ENCODE peak calls at places on chromosomes 7 and 10, in ten cellular contexts. H is H1, J is SK-N-SH, V is transverse colon, U is stomach, G is endothelial cell of umbilical vein, B is prostate gland, D is sigmoid colon, O is GM23338, P is HepG2. E is an unnamed sample.

GRCh38 chr7:75985009-75985517 is 9.3 kb downstream of the TMEM120A start:
- DNase-seq in U (no peak), O (no peak), D (no peak), H (no peak), J (peak; percentile 43), B (no peak), V (no peak), P (no peak), G (no peak), E (no peak)

GRCh38 chr10:13712799-13713581 is 126.2 kb downstream of the PRPF18 start:
- DNase-seq in G (peak; percentile 96), V (peak; percentile 66), H (no peak), B (no peak), J (no peak), U (peak; percentile 49), P (no peak), O (no peak), D (peak; percentile 93), E (peak; percentile 78)

GRCh38 chr7:116465125-116465524 is 34.4 kb upstream of the CAV2 start:
- DNase-seq in P (no peak), H (no peak), V (no peak), U (no peak), D (no peak), O (peak; percentile 6), J (no peak), G (no peak), B (no peak), E (no peak)

GRCh38 chr7:122736183-122736582 is 33.5 kb upstream of the RNF148 start:
- DNase-seq in H (no peak), G (no peak), J (no peak), D (no peak), O (no peak), P (no peak), U (no peak), V (no peak), B (no peak), E (no peak)

GRCh38 chr10:7300327-7300726 is 110.5 kb downstream of the SFMBT2 start:
- DNase-seq in D (no peak), B (no peak), V (no peak), U (no peak), O (no peak), J (peak; percentile 50), H (no peak), G (no peak), P (no peak), E (no peak)

GRCh38 chr10:86167762-86168128 is 198.8 kb downstream of the GRID1 start:
- DNase-seq in O (no peak), G (no peak), H (no peak), D (peak; percentile 49), J (no peak), U (no peak), V (no peak), P (no peak), B (no peak), E (peak; percentile 47)

GRCh38 chr7:100215895-100216294 is 3.9 kb upstream of the PVRIG start:
- DNase-seq in D (peak; percentile 85), H (no peak), U (peak; percentile 44), O (no peak), G (no peak), V (no peak), J (no peak), B (no peak), P (no peak), E (peak; percentile 54)

GRCh38 chr7:24573008-24573553 is at the start of gene PALS2:
- DNase-seq in H (no peak), D (peak; percentile 80), V (peak; percentile 81), J (peak; percentile 95), P (peak; percentile 29), G (peak; percentile 74), B (peak; percentile 63), O (peak; percentile 91), U (peak; percentile 76), E (peak; percentile 96)

GRCh38 chr7:26535483-26536069 is 243.9 kb downstream of the SNX10 start:
- DNase-seq in O (no peak), V (no peak), P (no peak), D (no peak), G (no peak), H (no peak), J (peak; percentile 40), U (no peak), B (no peak), E (no peak)

GRCh38 chr7:47358357-47358756 is 223.6 kb downstream of the TNS3 start:
- DNase-seq in J (no peak), G (no peak), O (no peak), D (no peak), U (no peak), V (peak; percentile 8), B (no peak), H (no peak), P (no peak), E (peak; percentile 73)

GRCh38 chr7:28178537-28178936 is 2.1 kb downstream of the JAZF1 start:
- DNase-seq in V (no peak), G (no peak), H (no peak), O (no peak), U (no peak), B (no peak), J (no peak), P (no peak), D (no peak), E (no peak)

GRCh38 chr10:71773221-71773971 is at the start of gene VSIR:
- DNase-seq in U (peak; percentile 91), V (peak; percentile 94), J (peak; percentile 99), O (peak; percentile 81), G (peak; percentile 83), B (peak; percentile 79), H (no peak), D (peak; percentile 96), P (peak; percentile 48), E (peak; percentile 100)

GRCh38 chr10:71772832-71773220 is 494 bp downstream of the VSIR start:
- DNase-seq in U (no peak), B (no peak), J (no peak), D (no peak), H (no peak), G (no peak), O (no peak), P (no peak), V (peak; percentile 28), E (no peak)

GRCh38 chr10:71770789-71771188 is 2.5 kb downstream of the VSIR start:
- DNase-seq in H (no peak), G (no peak), O (no peak), J (no peak), B (no peak), P (no peak), V (peak; percentile 47), U (peak; percentile 44), D (peak; percentile 83), E (peak; percentile 86)

GRCh38 chr10:71771204-71771603 is 2.1 kb downstream of the VSIR start:
- DNase-seq in V (no peak), U (peak; percentile 39), B (no peak), P (no peak), O (no peak), H (no peak), G (no peak), J (no peak), D (no peak), E (no peak)

DNA sequence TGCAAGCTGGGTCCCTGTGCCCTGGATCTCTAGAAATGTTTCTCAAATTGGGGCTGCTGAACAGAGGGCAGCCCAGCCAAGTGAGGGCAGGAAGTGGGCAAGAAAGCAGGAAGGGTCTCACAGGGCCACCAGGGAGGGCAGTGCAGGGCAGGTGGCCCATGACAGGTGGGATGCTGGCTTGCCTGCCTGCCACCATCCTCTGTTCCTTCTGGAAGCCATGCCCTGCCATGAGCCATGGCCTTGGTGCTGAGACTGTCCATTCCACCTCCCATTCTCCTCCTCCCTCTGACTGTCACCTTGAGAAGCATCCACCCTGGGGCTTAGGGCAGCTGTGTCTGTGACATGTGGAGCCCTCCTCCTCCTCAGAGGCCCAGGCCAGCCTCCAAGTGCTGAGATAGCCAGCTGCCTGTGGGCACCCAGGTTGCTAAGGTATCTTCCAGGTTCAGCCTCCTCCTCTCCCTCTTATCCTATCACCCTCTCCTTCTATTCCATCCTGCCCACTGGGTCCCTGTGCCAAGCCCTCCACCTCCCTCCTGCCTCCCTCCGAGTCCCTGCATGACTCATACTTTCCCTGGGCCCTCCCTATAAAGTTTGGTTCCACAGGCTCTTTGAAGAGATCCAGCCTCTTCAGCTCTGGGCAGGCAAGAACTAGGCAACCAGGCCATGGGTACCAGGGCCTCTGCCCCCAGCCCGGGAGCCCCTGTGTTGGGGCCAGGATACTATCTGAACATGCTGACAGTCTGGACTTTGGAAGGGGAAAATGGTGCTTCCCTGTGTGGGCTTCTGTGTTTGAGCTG is 1.3 kb downstream of the VSIR start:
- DNase-seq in G (peak; percentile 32), D (peak; percentile 96), J (no peak), B (peak; percentile 42), H (no peak), U (peak; percentile 54), V (peak; percentile 69), P (no peak), O (no peak), E (no peak)
- H3K4me1 ChIP-seq in G (peaks cover 36% of the 10 kb centered on the region), D (peaks cover 58% of the 10 kb centered on the region), J (peaks cover 26% of the 10 kb centered on the region), B (no peaks in the 10 kb centered on the region), H (no peaks in the 10 kb centered on the region), U (peaks cover 97% of the 10 kb centered on the region), V (peaks cover 59% of the 10 kb centered on the region), P (peaks cover 24% of the 10 kb centered on the region), O (no peaks in the 10 kb centered on the region), E (peaks cover 96% of the 10 kb centered on the region)

DNA sequence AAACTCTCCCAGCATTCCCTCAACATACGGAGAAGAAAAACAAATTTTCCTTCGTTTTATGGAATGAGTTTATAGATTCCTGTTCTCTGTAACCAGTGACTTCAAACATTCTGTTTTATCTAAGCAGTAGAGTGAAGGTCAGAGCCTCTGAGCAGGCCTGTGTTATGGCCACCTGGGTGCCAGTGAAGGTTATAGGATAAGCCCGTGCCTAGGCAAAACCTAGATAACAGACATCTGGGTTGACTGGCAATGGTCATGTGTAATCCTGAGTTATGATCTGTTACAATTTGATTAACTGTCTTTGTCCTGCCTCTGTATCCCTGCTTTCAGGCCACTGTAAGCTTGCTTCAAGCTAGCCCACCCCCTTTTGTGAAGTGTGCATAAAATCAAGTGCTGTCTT is 8.3 kb downstream of the LSM5 start:
- DNase-seq in B (no peak), V (no peak), P (no peak), O (no peak), U (no peak), H (no peak), J (peak; percentile 38), G (no peak), D (no peak), E (no peak)
- H3K27ac ChIP-seq in B (no peak overlapping the region), V (no peak overlapping the region), P (no peak overlapping the region), O (no peak overlapping the region), U (peak overlapping the region; percentile 26), H (no peak overlapping the region), J (peak overlapping the region; percentile 82), G (no peak overlapping the region), D (no peak overlapping the region), E (no peak overlapping the region)

DNA sequence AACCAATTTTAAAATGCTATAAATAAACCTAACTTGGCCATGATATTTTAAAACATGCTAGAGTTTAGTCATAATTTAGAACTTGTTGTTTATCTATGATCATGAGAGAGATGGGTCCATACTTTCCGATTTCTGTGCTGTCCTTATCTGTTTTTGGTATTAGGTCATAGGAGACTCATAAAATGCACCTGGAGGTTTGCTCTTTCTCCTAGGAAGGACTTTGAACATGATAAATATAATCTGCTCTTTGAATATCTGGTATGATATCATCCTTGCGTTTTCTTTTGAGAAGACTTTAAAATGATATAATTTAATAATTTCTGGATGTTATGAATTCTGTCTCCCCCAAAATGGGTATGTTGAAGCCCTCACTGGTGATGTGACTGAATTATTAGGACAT is 9.0 kb upstream of the ANTXRL start:
- DNase-seq in D (no peak), P (no peak), O (no peak), U (no peak), G (no peak), J (no peak), H (no peak), V (no peak), B (no peak), E (no peak)
- TF ChIP-seq POLR2AphosphoS5 in D (no peak), P (no peak), O (no peak), U (no peak), G (no peak), J (no peak), H (no peak), V (no peak), B (no peak), E (no peak)

GRCh38 chr10:71731791-71732190 is 12.2 kb upstream of the C10orf105 start:
- DNase-seq in V (no peak), D (no peak), P (no peak), U (no peak), G (no peak), O (no peak), H (no peak), B (no peak), J (no peak), E (no peak)
- H3K4me1 ChIP-seq in V (peaks cover 42% of the 10 kb centered on the region), D (peaks cover 28% of the 10 kb centered on the region), P (peaks cover 26% of the 10 kb centered on the region), U (peaks cover 60% of the 10 kb centered on the region), G (no peaks in the 10 kb centered on the region), O (no peaks in the 10 kb centered on the region), H (peaks cover 9% of the 10 kb centered on the region), B (peaks cover 8% of the 10 kb centered on the region), J (no peaks in the 10 kb centered on the region), E (peaks cover 99% of the 10 kb centered on the region)